ENCODE peak calls at places on chromosomes 11 and 22, in nine cellular contexts. C, O, E, T, F, B, H, Y and K are unnamed samples.

GRCh38 chr11:117286588-117286987 is 4.6 kb upstream of the BACE1-AS start:
- DNase-seq in T (no peak), E (no peak), Y (no peak), C (no peak), B (no peak), F (no peak), H (no peak), O (no peak), K (no peak)

GRCh38 chr11:128517457-128518230 is 69.7 kb downstream of the ETS1 start:
- DNase-seq in H (no peak), Y (no peak), C (peak), B (no peak), E (no peak), O (no peak), T (no peak), F (no peak), K (no peak)

GRCh38 chr11:113550179-113550578 is 75.0 kb upstream of the DRD2 start:
- DNase-seq in H (no peak), T (peak), E (no peak), O (no peak), F (no peak), C (no peak), B (no peak), Y (no peak), K (no peak)

GRCh38 chr11:120797133-120797532 is 226.8 kb upstream of the TBCEL start:
- DNase-seq in B (no peak), Y (no peak), C (no peak), H (no peak), E (no peak), F (no peak), T (peak), O (no peak), K (no peak)

GRCh38 chr11:17541330-17541885 is 2.8 kb downstream of the USH1C start:
- DNase-seq in C (no peak), E (no peak), O (no peak), B (no peak), Y (no peak), T (no peak), F (no peak), H (no peak), K (no peak)

GRCh38 chr11:8297781-8298440 is 34.2 kb upstream of the LMO1 start:
- DNase-seq in E (no peak), O (no peak), B (no peak), T (no peak), H (no peak), F (no peak), Y (no peak), C (no peak), K (no peak)

GRCh38 chr11:16923987-16924386 is 90.2 kb downstream of the PLEKHA7 start:
- DNase-seq in F (no peak), E (no peak), H (no peak), C (no peak), B (no peak), Y (no peak), T (no peak), O (no peak), K (no peak)

GRCh38 chr11:118079507-118079906 is 2.6 kb downstream of the TMPRSS4 start:
- DNase-seq in T (no peak), B (no peak), E (no peak), Y (no peak), O (no peak), H (no peak), C (no peak), F (no peak), K (no peak)

GRCh38 chr11:75388386-75389275 is 10.7 kb upstream of the RPS3 start:
- DNase-seq in Y (no peak), F (peak), T (peak), E (peak), B (no peak), C (peak), H (peak), O (peak), K (peak)

GRCh38 chr22:42868751-42869251 is 11.7 kb upstream of the ARFGAP3 start:
- DNase-seq in T (no peak), E (no peak), H (no peak), F (no peak), C (peak), Y (no peak), B (no peak), O (no peak), K (no peak)

GRCh38 chr22:42811510-42811909 is 45.6 kb downstream of the ARFGAP3 start:
- DNase-seq in O (no peak), Y (no peak), E (no peak), B (no peak), F (no peak), C (no peak), H (no peak), T (no peak), K (no peak)

GRCh38 chr22:24401824-24402434 is 25.5 kb upstream of the ADORA2A start:
- DNase-seq in T (peak), H (no peak), E (no peak), Y (no peak), O (no peak), C (no peak), F (no peak), B (no peak), K (no peak)

GRCh38 chr11:14411818-14412217 is 52.8 kb upstream of the RRAS2 start:
- DNase-seq in F (peak), Y (peak), B (no peak), E (no peak), O (no peak), H (no peak), T (peak), C (peak), K (no peak)